ENCODE peak calls at places on chromosomes 12 and 14, in eight cellular contexts. U is uterus; X is T-helper 2 cell; Y is neural crest cell; J is stimulated activated CD8-positive, alpha-beta memory T cell treated with anti-CD3 and anti-CD28 coated beads, Interleukin-4, amount 100 ng/mL, for 4 hours; P is GM23338; E is activated CD8-positive, alpha-beta memory T cell treated with anti-CD3 and anti-CD28 coated beads for 24 hours; R is stimulated activated CD4-positive, alpha-beta T cell treated with anti-CD3 and anti-CD28 coated beads, TNF-alpha, amount 100 ng/mL, for 24 hours. C is an unnamed sample.

GRCh38 chr12:39966251-39966650 is 139.6 kb downstream of the SLC2A13 start:
- DNase-seq in E (no peak), U (no peak), J (no peak), P (no peak), R (no peak), Y (no peak), X (no peak), C (no peak)

GRCh38 chr14:77151918-77152588 is 10.5 kb upstream of the ZDHHC22 start:
- DNase-seq in X (peak), P (peak), J (no peak), U (no peak), Y (no peak), E (no peak), R (no peak), C (no peak)

GRCh38 chr14:80606347-80606772 is 335.2 kb downstream of the CEP128 start:
- DNase-seq in Y (no peak), P (no peak), X (no peak), U (no peak), J (no peak), R (no peak), E (no peak), C (no peak)

GRCh38 chr12:52018448-52019122 is 11.8 kb downstream of the TAMALIN start:
- DNase-seq in E (no peak), R (no peak), X (no peak), Y (no peak), J (no peak), P (no peak), U (no peak), C (no peak)

GRCh38 chr12:18551703-18552102 is 186.1 kb downstream of the PLCZ1 start:
- DNase-seq in X (no peak), P (peak), R (no peak), U (no peak), J (no peak), E (no peak), Y (no peak), C (no peak)

GRCh38 chr14:89625208-89625987 is 208.4 kb upstream of the FOXN3 start:
- DNase-seq in U (peak), Y (no peak), X (no peak), P (no peak), J (no peak), E (no peak), R (no peak), C (no peak)

GRCh38 chr12:48883305-48884171 is 17.9 kb upstream of the RND1 start:
- DNase-seq in X (no peak), R (no peak), J (no peak), E (no peak), P (peak), Y (peak), U (no peak), C (no peak)

GRCh38 chr12:67910360-67911292 is 78.6 kb upstream of the IFNG-AS1 start:
- DNase-seq in J (no peak), U (no peak), Y (no peak), E (no peak), P (no peak), X (no peak), R (no peak), C (no peak)

GRCh38 chr12:103728323-103728722 is 112.7 kb downstream of the NT5DC3 start:
- DNase-seq in R (no peak), X (no peak), J (no peak), E (no peak), P (no peak), Y (no peak), U (no peak), C (no peak)

GRCh38 chr12:84661732-84662326 is 250.8 kb downstream of the SLC6A15 start:
- DNase-seq in U (no peak), E (no peak), R (no peak), J (no peak), Y (no peak), X (no peak), P (no peak), C (no peak)

GRCh38 chr14:96631621-96632362 is 129.6 kb downstream of the PAPOLA start:
- DNase-seq in E (peak), Y (no peak), X (no peak), J (no peak), U (peak), P (no peak), R (no peak), C (no peak)

GRCh38 chr14:95784137-95784536 is 70.2 kb upstream of the TCL1A start:
- DNase-seq in J (no peak), R (no peak), U (no peak), P (peak), X (peak), Y (peak), E (no peak), C (peak)

GRCh38 chr12:25938581-25938980 is 19.9 kb upstream of the RASSF8 start:
- DNase-seq in X (no peak), P (no peak), Y (no peak), R (no peak), J (no peak), U (no peak), E (no peak), C (no peak)

GRCh38 chr12:18861287-18861858 is 123.5 kb downstream of the CAPZA3 start:
- DNase-seq in X (no peak), E (no peak), U (no peak), Y (no peak), P (no peak), J (no peak), R (no peak), C (no peak)

GRCh38 chr14:50106178-50106577 is 10.2 kb downstream of the VCPKMT start:
- DNase-seq in U (no peak), J (no peak), Y (no peak), E (no peak), P (no peak), R (no peak), X (no peak), C (no peak)

GRCh38 chr12:92654929-92655328 is 47.9 kb upstream of the PLEKHG7 start:
- DNase-seq in R (no peak), Y (no peak), U (no peak), P (no peak), J (no peak), X (no peak), E (no peak), C (no peak)

GRCh38 chr12:2682301-2683282 is 112.2 kb upstream of the FKBP4 start:
- DNase-seq in P (peak), U (peak), E (no peak), Y (peak), R (no peak), X (peak), J (no peak), C (peak)

GRCh38 chr12:108649668-108650067 is 16.0 kb upstream of the SELPLG start:
- DNase-seq in E (no peak), X (no peak), Y (no peak), U (no peak), J (no peak), P (no peak), R (no peak), C (no peak)

GRCh38 chr12:109497675-109498074 is 20.2 kb downstream of the UBE3B start:
- DNase-seq in X (no peak), U (no peak), J (no peak), P (no peak), Y (no peak), E (no peak), R (no peak), C (no peak)

GRCh38 chr14:104588066-104588857 is 8.7 kb downstream of the C14orf180 start:
- DNase-seq in Y (no peak), U (no peak), R (no peak), E (no peak), P (peak), J (no peak), X (no peak), C (no peak)

GRCh38 chr12:1639538-1639937 is 10.5 kb downstream of the WNT5B start:
- DNase-seq in J (no peak), U (no peak), P (peak), R (no peak), E (no peak), Y (no peak), X (no peak), C (no peak)

GRCh38 chr12:53719649-53720048 is 7.6 kb downstream of the CALCOCO1 start:
- DNase-seq in R (no peak), P (peak), U (no peak), Y (no peak), E (no peak), X (no peak), J (no peak), C (no peak)

GRCh38 chr14:50312734-50313054 is 570 bp downstream of the DMAC2L start:
- DNase-seq in X (peak), Y (no peak), J (no peak), U (no peak), R (no peak), P (no peak), E (no peak), C (no peak)

C was measured in iPS DF 19.7.